ENCODE peak calls at places on chromosomes 12 and 14, in seven cellular contexts. Y is effector memory CD4-positive, alpha-beta T cell; U is posterior cingulate gyrus; W is M059J; J is left lobe of liver; N is OCI-M1; H is EL. F is an unnamed sample.

GRCh38 chr14:57244103-57244502 is 24.6 kb downstream of the EXOC5 start:
- DNase-seq in N (no peak), Y (no peak), U (no peak), H (no peak), J (no peak), W (peak), F (no peak)

GRCh38 chr14:75301666-75302325 is 23.2 kb downstream of the FOS start:
- DNase-seq in Y (no peak), U (no peak), H (no peak), N (peak), J (no peak), W (no peak), F (no peak)

GRCh38 chr14:60532442-60532841 is 23.5 kb downstream of the SIX6 start:
- DNase-seq in H (no peak), U (no peak), J (no peak), N (no peak), W (no peak), Y (no peak), F (no peak)

GRCh38 chr12:113591480-113591971 is 119.9 kb upstream of the LHX5 start:
- DNase-seq in W (peak), H (no peak), U (no peak), J (no peak), N (peak), Y (no peak), F (no peak)

GRCh38 chr12:12439636-12440035 is 82.8 kb downstream of the BORCS5 start:
- DNase-seq in W (no peak), U (no peak), J (peak), N (no peak), H (peak), Y (peak), F (peak)

GRCh38 chr12:94570161-94570560 is 80.2 kb downstream of the TMCC3 start:
- DNase-seq in N (no peak), W (peak), U (no peak), J (no peak), H (peak), Y (no peak), F (no peak)

GRCh38 chr14:36129181-36129580 is 47.3 kb downstream of the PTCSC3 start:
- DNase-seq in Y (no peak), W (peak), J (no peak), U (no peak), N (no peak), H (no peak), F (no peak)

GRCh38 chr12:132151145-132151765 is 7.0 kb downstream of the NOC4L start:
- DNase-seq in N (no peak), W (no peak), H (no peak), U (no peak), J (no peak), Y (no peak), F (no peak)

GRCh38 chr14:98161366-98161765 is 1110.6 kb downstream of the BCL11B start:
- DNase-seq in W (no peak), U (no peak), Y (no peak), J (no peak), N (no peak), H (no peak), F (no peak)

GRCh38 chr12:69985656-69986055 is 160.6 kb downstream of the MYRFL start:
- DNase-seq in N (peak), Y (no peak), H (peak), J (no peak), U (no peak), W (peak), F (no peak)

GRCh38 chr12:62621239-62621638 is 154.6 kb downstream of the MON2 start:
- DNase-seq in N (no peak), U (no peak), J (no peak), W (no peak), H (no peak), Y (no peak), F (no peak)

GRCh38 chr14:76050797-76051392 is 65.3 kb downstream of the IFT43 start:
- DNase-seq in W (peak), H (peak), Y (peak), J (no peak), N (peak), U (peak), F (no peak)

GRCh38 chr14:50997712-50998111 is 53.4 kb upstream of the PYGL start:
- DNase-seq in J (no peak), Y (no peak), N (no peak), H (no peak), U (no peak), W (no peak), F (no peak)

GRCh38 chr12:91327136-91327535 is 144.5 kb upstream of the DCN start:
- DNase-seq in U (no peak), J (no peak), H (no peak), N (no peak), W (no peak), Y (no peak), F (no peak)

GRCh38 chr12:130961921-130962326 is 8.2 kb downstream of the ADGRD1 start:
- DNase-seq in J (no peak), U (no peak), H (no peak), W (no peak), N (no peak), Y (no peak), F (no peak)

GRCh38 chr14:37087520-37087919 is 84.9 kb downstream of the SLC25A21 start:
- DNase-seq in U (no peak), J (no peak), W (no peak), Y (no peak), H (no peak), N (no peak), F (no peak)

GRCh38 chr12:96919510-96920210 is 12.6 kb downstream of the NEDD1 start:
- DNase-seq in J (no peak), U (no peak), H (no peak), W (no peak), Y (no peak), N (no peak), F (no peak)

GRCh38 chr14:104306450-104307040 is 168.2 kb downstream of the KIF26A start:
- DNase-seq in H (no peak), N (no peak), U (no peak), Y (no peak), W (no peak), J (no peak), F (no peak)

GRCh38 chr14:95668235-95668772 is 17.9 kb upstream of the TCL1B start:
- DNase-seq in J (no peak), N (no peak), W (no peak), Y (no peak), H (no peak), U (no peak), F (no peak)

GRCh38 chr14:99122521-99123125 is 149.4 kb downstream of the BCL11B start:
- DNase-seq in Y (no peak), W (no peak), U (no peak), N (no peak), J (no peak), H (no peak), F (no peak)

GRCh38 chr12:95201056-95201670 is 16.1 kb downstream of the FGD6 start:
- DNase-seq in U (no peak), H (peak), W (no peak), J (no peak), N (no peak), Y (no peak), F (no peak)

GRCh38 chr14:76337619-76338545 is 38.1 kb upstream of the ESRRB start:
- DNase-seq in U (no peak), J (no peak), Y (no peak), H (peak), N (no peak), W (peak), F (no peak)

GRCh38 chr14:96098309-96098998 is 59.3 kb downstream of the C14orf132 start:
- DNase-seq in Y (no peak), H (peak), J (peak), N (peak), W (peak), U (peak), F (no peak)

GRCh38 chr14:61077437-61077836 is 96.4 kb downstream of the SLC38A6 start:
- DNase-seq in Y (no peak), W (no peak), J (no peak), H (no peak), N (no peak), U (no peak), F (no peak)

GRCh38 chr12:31813305-31813704 is 84.5 kb upstream of the AMN1 start:
- DNase-seq in U (no peak), W (peak), Y (no peak), N (peak), J (no peak), H (no peak), F (no peak)

GRCh38 chr12:64733857-64734256 is 25.3 kb downstream of the GNS start:
- DNase-seq in W (peak), N (no peak), J (no peak), H (peak), Y (no peak), U (peak), F (no peak)

GRCh38 chr14:54606178-54606577 is 39.2 kb downstream of the SAMD4A start:
- DNase-seq in J (no peak), H (peak), Y (peak), N (no peak), U (no peak), W (peak), F (peak)

GRCh38 chr12:104702565-104703139 is 245.9 kb downstream of the CHST11 start:
- DNase-seq in N (no peak), Y (no peak), W (no peak), J (no peak), H (peak), U (no peak), F (no peak)

GRCh38 chr12:66803972-66804371 is 125.1 kb upstream of the GRIP1 start:
- DNase-seq in Y (no peak), J (no peak), N (no peak), W (no peak), H (no peak), U (peak), F (no peak)

GRCh38 chr14:52266782-52267181 is 716 bp upstream of the PTGDR start:
- DNase-seq in Y (no peak), J (no peak), U (no peak), W (peak), H (peak), N (no peak), F (no peak)

GRCh38 chr12:116423053-116423452 is 136.1 kb upstream of the MAP1LC3B2 start:
- DNase-seq in N (no peak), J (no peak), U (no peak), W (peak), Y (no peak), H (peak), F (no peak)

GRCh38 chr12:105967038-105967776 is 171.5 kb downstream of the NUAK1 start:
- DNase-seq in Y (no peak), J (no peak), U (no peak), W (no peak), H (no peak), N (no peak), F (no peak)

F was measured in T-helper 22 cell.